ENCODE peak calls at places on chromosome 15, in five cellular contexts. One of them, this sample, is unnamed. For H3K36me3 and H3K4me1, the result is how much of the 10 kb centered on the place peaks cover.

GRCh38 chr15:62566248-62566647 is 401.2 kb upstream of the C2CD4B start:
- DNase-seq in psoas muscle: no peak
- DNase-seq in cardiac muscle cell: peak
- DNase-seq in iPS DF 6.9: no peak
- DNase-seq in OCI-LY7: no peak
- DNase-seq in this sample: no peak

GRCh38 chr15:75161106-75161505 is 40.6 kb upstream of the C15orf39 start:
- DNase-seq in OCI-LY7: no peak
- DNase-seq in psoas muscle: no peak
- DNase-seq in iPS DF 6.9: no peak
- DNase-seq in cardiac muscle cell: no peak
- DNase-seq in this sample: no peak

GRCh38 chr15:63234479-63234878 is 42.9 kb upstream of the APH1B start:
- DNase-seq in iPS DF 6.9: no peak
- DNase-seq in cardiac muscle cell: peak
- DNase-seq in OCI-LY7: no peak
- DNase-seq in psoas muscle: peak
- DNase-seq in this sample: no peak

GRCh38 chr15:84826369-84826823 is 9.2 kb downstream of the ALPK3 start:
- DNase-seq in psoas muscle: peak
- DNase-seq in cardiac muscle cell: peak
- DNase-seq in iPS DF 6.9: no peak
- DNase-seq in OCI-LY7: peak
- DNase-seq in this sample: no peak

GRCh38 chr15:99424978-99425665 is 140.7 kb upstream of the MEF2A start:
- DNase-seq in cardiac muscle cell: peak
- DNase-seq in iPS DF 6.9: no peak
- DNase-seq in psoas muscle: peak
- DNase-seq in OCI-LY7: no peak
- DNase-seq in this sample: peak

GRCh38 chr15:59741274-59741906 is 52.3 kb upstream of the BNIP2 start:
- DNase-seq in OCI-LY7: no peak
- DNase-seq in cardiac muscle cell: peak
- DNase-seq in psoas muscle: no peak
- DNase-seq in iPS DF 6.9: no peak
- DNase-seq in this sample: peak

GRCh38 chr15:33142708-33143107 is 51.8 kb downstream of the FMN1 start:
- DNase-seq in cardiac muscle cell: no peak
- DNase-seq in iPS DF 6.9: no peak
- DNase-seq in OCI-LY7: no peak
- DNase-seq in psoas muscle: no peak
- DNase-seq in this sample: no peak

GRCh38 chr15:92638291-92638708 is 17.3 kb downstream of the FAM174B start:
- DNase-seq in psoas muscle: no peak
- DNase-seq in iPS DF 6.9: no peak
- DNase-seq in cardiac muscle cell: no peak
- DNase-seq in OCI-LY7: no peak
- DNase-seq in this sample: no peak

GRCh38 chr15:77354064-77354463 is 65.8 kb downstream of the PEAK1 start:
- DNase-seq in cardiac muscle cell: no peak
- DNase-seq in iPS DF 6.9: no peak
- DNase-seq in psoas muscle: no peak
- DNase-seq in OCI-LY7: no peak
- DNase-seq in this sample: no peak

GRCh38 chr15:43215961-43216360 is 4.9 kb downstream of the EPB42 start:
- DNase-seq in OCI-LY7: no peak
- DNase-seq in cardiac muscle cell: no peak
- DNase-seq in psoas muscle: no peak
- DNase-seq in iPS DF 6.9: no peak
- DNase-seq in this sample: no peak

GRCh38 chr15:77659350-77660321 is 26.9 kb upstream of the LINGO1 start:
- DNase-seq in cardiac muscle cell: peak
- DNase-seq in OCI-LY7: peak
- DNase-seq in iPS DF 6.9: no peak
- DNase-seq in psoas muscle: no peak
- DNase-seq in this sample: peak

GRCh38 chr15:57751177-57751800 is 44.8 kb downstream of the POLR2M start:
- DNase-seq in cardiac muscle cell: peak
- DNase-seq in OCI-LY7: peak
- DNase-seq in iPS DF 6.9: no peak
- DNase-seq in psoas muscle: no peak
- DNase-seq in this sample: peak

GRCh38 chr15:72117698-72118399 is at the start of gene MYO9A:
- DNase-seq in iPS DF 6.9: peak
- DNase-seq in OCI-LY7: peak
- DNase-seq in psoas muscle: peak
- DNase-seq in cardiac muscle cell: peak
- DNase-seq in this sample: peak

GRCh38 chr15:85412956-85413854 is 32.8 kb downstream of the AKAP13 start:
- DNase-seq in cardiac muscle cell: peak
- DNase-seq in OCI-LY7: peak
- DNase-seq in iPS DF 6.9: peak
- DNase-seq in psoas muscle: peak
- DNase-seq in this sample: no peak

GRCh38 chr15:29043731-29044485 is 158.1 kb downstream of the APBA2 start:
- DNase-seq in cardiac muscle cell: no peak
- DNase-seq in OCI-LY7: no peak
- DNase-seq in psoas muscle: no peak
- DNase-seq in iPS DF 6.9: no peak
- DNase-seq in this sample: no peak

GRCh38 chr15:57384816-57385215 is 8.5 kb downstream of the CGNL1 start:
- DNase-seq in OCI-LY7: no peak
- DNase-seq in psoas muscle: no peak
- DNase-seq in cardiac muscle cell: peak
- DNase-seq in iPS DF 6.9: no peak
- DNase-seq in this sample: no peak

GRCh38 chr15:95635666-95636065 is 694.8 kb upstream of the NR2F2 start:
- DNase-seq in psoas muscle: no peak
- DNase-seq in iPS DF 6.9: no peak
- DNase-seq in OCI-LY7: no peak
- DNase-seq in cardiac muscle cell: no peak
- DNase-seq in this sample: no peak

GRCh38 chr15:25793354-25794050 is 69.6 kb downstream of the ATP10A start:
- DNase-seq in psoas muscle: no peak
- DNase-seq in iPS DF 6.9: no peak
- DNase-seq in OCI-LY7: peak
- DNase-seq in cardiac muscle cell: no peak
- DNase-seq in this sample: no peak

GRCh38 chr15:38874464-38874863 is 309.9 kb upstream of the RASGRP1 start:
- DNase-seq in iPS DF 6.9: no peak
- DNase-seq in OCI-LY7: no peak
- DNase-seq in psoas muscle: no peak
- DNase-seq in cardiac muscle cell: no peak
- DNase-seq in this sample: no peak

GRCh38 chr15:42324308-42324707 is 35.0 kb upstream of the CAPN3 start:
- DNase-seq in iPS DF 6.9: no peak
- DNase-seq in psoas muscle: no peak
- DNase-seq in OCI-LY7: no peak
- DNase-seq in cardiac muscle cell: no peak
- DNase-seq in this sample: no peak

GRCh38 chr15:36370735-36371115 is 208.7 kb upstream of the CDIN1 start:
- DNase-seq in iPS DF 6.9: no peak
- DNase-seq in psoas muscle: no peak
- DNase-seq in cardiac muscle cell: peak
- DNase-seq in OCI-LY7: no peak
- DNase-seq in this sample: no peak

GRCh38 chr15:81002254-81003022 is 1.7 kb downstream of the TLNRD1 start:
- DNase-seq in OCI-LY7: no peak
- DNase-seq in iPS DF 6.9: no peak
- DNase-seq in cardiac muscle cell: peak
- DNase-seq in psoas muscle: peak
- DNase-seq in this sample: peak

GRCh38 chr15:90814193-90814811 is 54.1 kb upstream of the FURIN start:
- DNase-seq in psoas muscle: no peak
- DNase-seq in OCI-LY7: no peak
- DNase-seq in cardiac muscle cell: no peak
- DNase-seq in iPS DF 6.9: no peak
- DNase-seq in this sample: no peak

GRCh38 chr15:38863381-38863780 is 298.8 kb upstream of the RASGRP1 start:
- DNase-seq in psoas muscle: no peak
- DNase-seq in cardiac muscle cell: no peak
- DNase-seq in OCI-LY7: no peak
- DNase-seq in iPS DF 6.9: no peak
- DNase-seq in this sample: no peak

GRCh38 chr15:96089396-96090058 is 241.0 kb upstream of the NR2F2 start:
- DNase-seq in OCI-LY7: no peak
- DNase-seq in psoas muscle: no peak
- DNase-seq in cardiac muscle cell: no peak
- DNase-seq in iPS DF 6.9: no peak
- DNase-seq in this sample: no peak

GRCh38 chr15:91032919-91033803 is 10.8 kb upstream of the VPS33B start:
- DNase-seq in psoas muscle: peak
- DNase-seq in cardiac muscle cell: peak
- DNase-seq in OCI-LY7: peak
- DNase-seq in iPS DF 6.9: peak
- DNase-seq in this sample: peak

GRCh38 chr15:62925875-62926274 is 116.7 kb upstream of the TPM1 start:
- DNase-seq in cardiac muscle cell: no peak
- DNase-seq in iPS DF 6.9: no peak
- DNase-seq in psoas muscle: no peak
- DNase-seq in OCI-LY7: no peak
- DNase-seq in this sample: no peak

GRCh38 chr15:66269326-66270090 is 16.0 kb upstream of the MEGF11 start:
- DNase-seq in cardiac muscle cell: peak
- DNase-seq in OCI-LY7: no peak
- DNase-seq in iPS DF 6.9: no peak
- DNase-seq in psoas muscle: no peak
- DNase-seq in this sample: peak

GRCh38 chr15:39976291-39977274 is 42.7 kb downstream of the EIF2AK4 start:
- DNase-seq in OCI-LY7: peak
- DNase-seq in cardiac muscle cell: peak
- DNase-seq in psoas muscle: peak
- DNase-seq in iPS DF 6.9: peak
- DNase-seq in this sample: peak
- H3K36me3 ChIP-seq in OCI-LY7: under half
- H3K36me3 ChIP-seq in cardiac muscle cell: under half
- H3K36me3 ChIP-seq in psoas muscle: half or more
- H3K36me3 ChIP-seq in iPS DF 6.9: under half
- H3K36me3 ChIP-seq in this sample: under half

DNA sequence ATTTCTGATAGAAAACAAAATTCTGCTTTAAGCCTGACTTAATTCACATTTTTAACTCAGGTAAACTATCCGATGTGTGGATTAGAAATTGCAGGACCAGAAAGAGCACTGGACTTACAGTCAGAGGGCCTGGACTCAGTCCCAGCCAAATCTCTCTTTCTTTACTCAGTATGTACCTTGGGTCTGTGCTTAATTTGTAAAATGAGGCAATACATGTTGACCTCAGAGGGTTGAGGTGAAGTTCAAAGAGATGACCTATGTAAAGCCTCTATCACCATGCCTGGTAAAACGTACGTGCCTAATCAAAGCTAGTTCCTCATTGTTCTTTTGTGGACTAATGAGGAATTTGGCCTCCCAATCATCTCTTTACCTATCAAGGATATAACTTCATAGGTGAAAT is 1.9 kb upstream of the BCL2A1 start:
- DNase-seq in cardiac muscle cell: no peak
- DNase-seq in psoas muscle: no peak
- DNase-seq in OCI-LY7: no peak
- DNase-seq in iPS DF 6.9: no peak
- DNase-seq in this sample: no peak
- H3K4me3 ChIP-seq in cardiac muscle cell: no peak
- H3K4me3 ChIP-seq in psoas muscle: no peak
- H3K4me3 ChIP-seq in OCI-LY7: no peak
- H3K4me3 ChIP-seq in iPS DF 6.9: no peak
- H3K4me3 ChIP-seq in this sample: no peak

DNA sequence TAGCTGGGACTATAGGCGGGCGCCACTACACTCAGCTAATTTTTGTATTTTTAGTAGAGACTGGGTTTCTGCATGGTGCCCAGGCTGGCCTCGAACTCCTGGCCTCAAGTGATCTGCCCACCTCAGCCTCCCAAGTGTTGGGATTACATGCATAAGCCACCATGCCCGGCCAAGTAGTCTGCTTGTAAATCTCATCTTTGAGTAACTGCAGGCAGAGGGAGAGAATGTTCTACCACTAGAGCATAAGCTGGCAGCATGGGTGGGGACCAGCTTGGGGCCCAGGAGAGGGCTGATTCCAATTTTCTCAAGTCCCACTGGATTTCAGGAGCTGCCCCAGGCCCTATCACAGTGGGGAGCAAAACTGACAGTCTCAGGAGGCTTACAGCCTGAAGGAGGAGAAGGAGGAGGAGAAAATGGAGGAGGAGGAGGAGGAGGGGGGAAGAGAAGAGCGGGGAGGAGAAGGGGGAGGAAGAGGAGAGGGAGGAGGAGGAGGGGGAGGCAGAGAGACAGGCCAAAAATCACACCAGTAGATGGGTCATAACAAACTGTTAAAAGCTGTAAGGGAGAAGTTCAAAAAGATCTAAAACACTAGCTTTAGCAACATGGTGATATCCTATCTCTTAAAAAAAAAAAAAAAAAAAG is 229.0 kb upstream of the IGF1R start:
- DNase-seq in iPS DF 6.9: no peak
- DNase-seq in psoas muscle: no peak
- DNase-seq in cardiac muscle cell: no peak
- DNase-seq in OCI-LY7: no peak
- DNase-seq in this sample: no peak
- H3K4me1 ChIP-seq in iPS DF 6.9: under half
- H3K4me1 ChIP-seq in psoas muscle: under half
- H3K4me1 ChIP-seq in cardiac muscle cell: under half
- H3K4me1 ChIP-seq in OCI-LY7: under half
- H3K4me1 ChIP-seq in this sample: under half

GRCh38 chr15:69612112-69612511 is 159.5 kb downstream of the RPLP1 start:
- DNase-seq in psoas muscle: no peak
- DNase-seq in iPS DF 6.9: no peak
- DNase-seq in cardiac muscle cell: no peak
- DNase-seq in OCI-LY7: no peak
- DNase-seq in this sample: no peak

GRCh38 chr15:69615756-69616155 is 163.1 kb downstream of the RPLP1 start:
- DNase-seq in cardiac muscle cell: no peak
- DNase-seq in OCI-LY7: no peak
- DNase-seq in iPS DF 6.9: no peak
- DNase-seq in psoas muscle: no peak
- DNase-seq in this sample: no peak

GRCh38 chr15:69610858-69611257 is 158.2 kb downstream of the RPLP1 start:
- DNase-seq in cardiac muscle cell: no peak
- DNase-seq in psoas muscle: no peak
- DNase-seq in iPS DF 6.9: no peak
- DNase-seq in OCI-LY7: no peak
- DNase-seq in this sample: no peak

GRCh38 chr15:69613182-69613581 is 160.6 kb downstream of the RPLP1 start:
- DNase-seq in iPS DF 6.9: no peak
- DNase-seq in psoas muscle: no peak
- DNase-seq in OCI-LY7: no peak
- DNase-seq in cardiac muscle cell: no peak
- DNase-seq in this sample: no peak

DNA sequence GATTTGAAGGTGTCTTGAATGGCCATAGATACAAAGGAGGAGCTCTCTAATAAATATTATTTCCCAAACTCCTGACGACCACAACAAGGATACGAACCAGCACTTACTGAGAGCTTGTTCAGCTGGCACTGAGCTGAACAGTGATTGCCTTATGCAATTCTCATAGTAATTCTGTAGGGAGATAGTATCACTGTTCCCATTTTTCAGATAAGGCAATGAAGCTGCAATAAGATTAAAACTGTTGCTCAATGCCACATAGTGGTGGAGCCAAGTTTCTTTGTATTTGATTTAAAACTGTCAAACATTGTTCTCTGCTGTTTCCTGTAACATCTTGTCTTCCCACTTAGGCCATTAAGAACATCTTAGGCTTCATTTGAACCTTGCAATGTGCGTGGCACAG is 163.9 kb downstream of the RPLP1 start:
- DNase-seq in psoas muscle: no peak
- DNase-seq in cardiac muscle cell: no peak
- DNase-seq in OCI-LY7: no peak
- DNase-seq in iPS DF 6.9: no peak
- DNase-seq in this sample: no peak
- H3K36me3 ChIP-seq in psoas muscle: under half
- H3K36me3 ChIP-seq in cardiac muscle cell: under half
- H3K36me3 ChIP-seq in OCI-LY7: under half
- H3K36me3 ChIP-seq in iPS DF 6.9: under half
- H3K36me3 ChIP-seq in this sample: under half

This sample was measured in BE2C.